ENCODE peak calls at places on chromosomes 2 and 18, in ten cellular contexts. J, B, X, L, T, O, N, H, F and U are unnamed samples.

GRCh38 chr2:42880738-42881525 is 88.5 kb upstream of the HAAO start:
- DNase-seq in N (no peak), X (no peak), J (no peak), O (no peak), L (no peak), H (no peak), F (no peak), T (no peak), B (no peak), U (no peak)

GRCh38 chr2:158953926-158954763 is 14.3 kb upstream of the TANC1 start:
- DNase-seq in L (peak; percentile 86), F (peak; percentile 91), B (peak; percentile 24), X (peak; percentile 54), T (no peak), J (peak; percentile 89), O (peak; percentile 73), H (peak; percentile 81), N (peak; percentile 2), U (peak; percentile 94)

GRCh38 chr18:44733754-44734465 is 53.2 kb downstream of the SETBP1 start:
- DNase-seq in F (no peak), B (no peak), J (no peak), N (no peak), O (no peak), H (no peak), T (no peak), X (no peak), L (no peak), U (no peak)

GRCh38 chr2:143161982-143162837 is 33.0 kb downstream of the ARHGAP15 start:
- DNase-seq in N (peak; percentile 63), B (peak; percentile 58), F (peak; percentile 62), L (peak; percentile 31), T (peak; percentile 28), H (no peak), J (peak; percentile 44), X (peak; percentile 61), O (peak; percentile 43), U (peak; percentile 53)

GRCh38 chr2:19878268-19879046 is 23.3 kb downstream of the TTC32 start:
- DNase-seq in T (no peak), J (no peak), O (no peak), X (no peak), H (no peak), B (no peak), N (no peak), L (no peak), F (no peak), U (no peak)

GRCh38 chr2:69119541-69119940 is 106.6 kb downstream of the ANTXR1 start:
- DNase-seq in X (no peak), H (no peak), O (no peak), J (no peak), B (no peak), F (no peak), L (no peak), T (no peak), N (no peak), U (no peak)

GRCh38 chr2:230473378-230473777 is 57.4 kb downstream of the SP100 start:
- DNase-seq in F (no peak), N (peak; percentile 46), B (no peak), J (no peak), T (no peak), X (no peak), H (no peak), L (peak; percentile 19), O (no peak), U (no peak)

GRCh38 chr18:9700261-9700796 is 7.8 kb upstream of the RAB31 start:
- DNase-seq in L (no peak), X (peak; percentile 50), N (no peak), J (no peak), T (no peak), F (peak; percentile 52), O (no peak), H (no peak), B (no peak), U (no peak)

GRCh38 chr2:132760971-132761370 is 91.0 kb upstream of the LYPD1 start:
- DNase-seq in J (no peak), N (no peak), T (no peak), L (no peak), X (no peak), H (no peak), F (no peak), B (no peak), O (no peak), U (no peak)

GRCh38 chr2:157875720-157876065 is 437 bp downstream of the ACVR1 start:
- DNase-seq in J (peak; percentile 71), X (no peak), L (no peak), F (no peak), B (no peak), H (peak; percentile 68), O (no peak), T (no peak), N (peak; percentile 74), U (peak; percentile 20)

GRCh38 chr18:78857252-78858150 is 122.1 kb upstream of the SALL3 start:
- DNase-seq in T (no peak), X (peak; percentile 60), F (no peak), B (no peak), O (no peak), N (no peak), H (no peak), L (no peak), J (no peak), U (no peak)

GRCh38 chr2:149050188-149050587 is 11.7 kb downstream of the LYPD6B start:
- DNase-seq in X (no peak), O (peak; percentile 71), J (no peak), T (no peak), H (no peak), F (no peak), N (no peak), B (no peak), L (peak; percentile 65), U (peak; percentile 49)